ENCODE peak calls at places on chromosomes 1 and 21, in seven cellular contexts. O is hepatocyte, L is A549, T is osteocyte, V is glutamatergic neuron, I is WTC11, A is left ventricle myocardium inferior. G is an unnamed sample.
A peak's percentile ranks its signal among the peaks of the same experiment; 100 is the strongest.

GRCh38 chr1:42469727-42470126 is 6.6 kb downstream of the CCDC30 start:
- DNase-seq in T (no peak), A (no peak), V (no peak), I (no peak), L (no peak), O (no peak), G (no peak)

GRCh38 chr1:51519857-51520699 is 1.0 kb upstream of the EPS15 start:
- DNase-seq in O (peak; percentile 56), A (no peak), V (no peak), I (no peak), T (no peak), L (no peak), G (no peak)

GRCh38 chr1:208919371-208919770 is 664.1 kb upstream of the CAMK1G start:
- DNase-seq in V (no peak), I (no peak), L (no peak), A (no peak), T (no peak), O (no peak), G (no peak)

GRCh38 chr21:21345296-21345695 is 347.1 kb downstream of the NCAM2 start:
- DNase-seq in A (no peak), V (no peak), L (no peak), I (no peak), T (no peak), O (no peak), G (no peak)

GRCh38 chr1:204150702-204151561 is 912 bp downstream of the ETNK2 start:
- DNase-seq in T (no peak), A (no peak), O (no peak), V (peak; percentile 51), L (no peak), I (peak; percentile 43), G (no peak)

GRCh38 chr1:41455479-41456271 is 28.8 kb downstream of the EDN2 start:
- DNase-seq in I (no peak), T (peak; percentile 90), V (no peak), O (peak; percentile 65), A (peak; percentile 76), L (no peak), G (no peak)

GRCh38 chr1:235325854-235326253 is 2.1 kb downstream of the ARID4B start:
- DNase-seq in A (no peak), I (no peak), L (no peak), T (no peak), V (no peak), O (no peak), G (no peak)

GRCh38 chr1:27366113-27366410 is 699 bp downstream of the MAP3K6 start:
- DNase-seq in O (peak; percentile 87), V (peak; percentile 89), I (peak; percentile 91), A (peak; percentile 94), L (peak; percentile 78), T (peak; percentile 92), G (peak; percentile 74)

GRCh38 chr1:211606914-211607751 is 28.2 kb upstream of the SLC30A1 start:
- DNase-seq in A (peak; percentile 31), V (no peak), O (no peak), T (no peak), I (no peak), L (no peak), G (no peak)

GRCh38 chr1:210726621-210727020 is 397.9 kb downstream of the HHAT start:
- DNase-seq in A (no peak), L (no peak), T (no peak), I (peak; percentile 74), V (no peak), O (peak; percentile 33), G (peak; percentile 35)

GRCh38 chr1:59433440-59433813 is 136.5 kb downstream of the FGGY start:
- DNase-seq in L (no peak), I (no peak), A (no peak), T (no peak), O (no peak), V (no peak), G (no peak)

GRCh38 chr1:117842408-117843170 is 86.8 kb downstream of the GDAP2 start:
- DNase-seq in A (no peak), I (peak; percentile 64), T (no peak), V (no peak), L (no peak), O (no peak), G (no peak)

GRCh38 chr1:183932412-183932811 is 105.1 kb downstream of the COLGALT2 start:
- DNase-seq in L (no peak), V (no peak), T (no peak), A (peak; percentile 88), O (peak; percentile 55), I (no peak), G (no peak)

GRCh38 chr1:200708769-200709168 is 29.9 kb upstream of the CAMSAP2 start:
- DNase-seq in L (peak; percentile 46), A (no peak), T (no peak), I (no peak), V (no peak), O (no peak), G (no peak)

GRCh38 chr1:181618559-181618958 is 135.2 kb downstream of the CACNA1E start:
- DNase-seq in L (no peak), I (no peak), V (no peak), O (no peak), A (no peak), T (no peak), G (no peak)

GRCh38 chr1:24987424-24987823 is 57.3 kb upstream of the RUNX3 start:
- DNase-seq in O (no peak), L (no peak), V (no peak), A (no peak), T (no peak), I (no peak), G (no peak)

GRCh38 chr1:56534252-56534651 is 45.1 kb downstream of the PLPP3 start:
- DNase-seq in O (no peak), I (no peak), L (no peak), A (no peak), T (no peak), V (no peak), G (no peak)

GRCh38 chr1:25520446-25521061 is 22.9 kb upstream of the LDLRAP1 start:
- DNase-seq in L (peak; percentile 52), O (peak; percentile 80), A (peak; percentile 62), T (no peak), I (peak; percentile 66), V (peak; percentile 64), G (peak; percentile 53)

GRCh38 chr1:20978413-20978812 is 191.3 kb upstream of the HP1BP3 start:
- DNase-seq in I (no peak), L (no peak), A (no peak), V (no peak), O (no peak), T (no peak), G (no peak)

GRCh38 chr1:12244078-12244477 is 14.2 kb downstream of the VPS13D start:
- DNase-seq in L (peak; percentile 9), I (peak; percentile 25), O (no peak), T (no peak), A (no peak), V (no peak), G (no peak)
- TF ChIP-seq CTCF in L (peak; percentile 15), I (peak; percentile 23), O (peak; percentile 13), T (peak; percentile 39), A (peak; percentile 33), V (peak; percentile 37), G (no peak)

GRCh38 chr1:11629184-11629583 is 25.0 kb downstream of the FBXO2 start:
- DNase-seq in O (no peak), A (no peak), L (no peak), T (no peak), I (no peak), V (no peak), G (no peak)

GRCh38 chr1:11634759-11635158 is 19.5 kb downstream of the FBXO2 start:
- DNase-seq in L (no peak), V (no peak), T (no peak), I (no peak), A (no peak), O (no peak), G (no peak)

GRCh38 chr1:11629626-11630025 is 24.6 kb downstream of the FBXO2 start:
- DNase-seq in T (no peak), V (peak; percentile 64), L (no peak), I (no peak), A (no peak), O (no peak), G (no peak)

GRCh38 chr1:11623702-11624101 is 30.5 kb downstream of the FBXO2 start:
- DNase-seq in O (no peak), T (no peak), L (no peak), A (no peak), I (no peak), V (no peak), G (no peak)

DNA sequence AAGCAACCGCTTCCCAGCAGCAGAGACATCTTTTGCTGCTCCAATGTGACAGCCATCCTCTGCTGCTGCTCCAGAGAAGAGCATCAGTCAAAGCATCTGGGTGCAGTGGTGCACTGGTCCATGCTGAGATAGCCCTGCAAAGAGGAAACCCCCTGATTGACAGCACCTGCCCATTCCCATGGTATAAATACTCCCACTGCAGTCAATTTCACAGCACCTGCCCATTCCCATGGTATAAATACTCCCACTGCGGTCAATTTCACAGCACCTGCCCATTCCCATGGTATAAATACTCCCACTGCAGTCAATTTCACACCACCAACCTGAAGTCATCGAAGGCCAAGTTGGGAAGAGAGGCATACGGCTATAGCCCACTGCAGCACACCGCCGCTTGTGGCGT is 25.5 kb downstream of the FBXO2 start:
- DNase-seq in T (no peak), I (no peak), A (no peak), L (no peak), V (no peak), O (no peak), G (no peak)
- TF ChIP-seq CTCF in T (no peak), I (no peak), A (no peak), L (no peak), V (no peak), O (no peak), G (no peak)

DNA sequence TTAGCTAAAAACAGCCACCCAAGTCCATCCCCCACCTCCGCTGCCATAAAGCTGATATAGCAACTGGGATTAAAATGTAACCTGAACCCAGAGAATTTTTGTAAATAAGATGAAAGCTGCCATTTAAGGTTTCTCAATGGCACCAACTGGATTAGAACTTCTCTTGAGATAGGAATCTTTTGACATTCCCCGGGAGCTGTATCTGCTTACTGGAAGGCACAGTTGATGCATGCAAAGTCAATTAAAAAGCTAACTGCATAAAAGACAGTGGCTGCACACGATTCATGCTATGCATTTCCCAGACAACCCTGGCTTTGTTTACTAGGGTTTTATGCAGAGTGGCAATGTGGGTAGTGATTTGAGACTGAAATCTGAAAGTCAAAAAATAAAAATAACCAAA is 394.9 kb upstream of the LYPLAL1 start:
- DNase-seq in O (no peak), I (no peak), V (no peak), L (no peak), A (no peak), T (no peak), G (no peak)
- TF ChIP-seq CTCF in O (no peak), I (no peak), V (no peak), L (no peak), A (no peak), T (no peak), G (no peak)

DNA sequence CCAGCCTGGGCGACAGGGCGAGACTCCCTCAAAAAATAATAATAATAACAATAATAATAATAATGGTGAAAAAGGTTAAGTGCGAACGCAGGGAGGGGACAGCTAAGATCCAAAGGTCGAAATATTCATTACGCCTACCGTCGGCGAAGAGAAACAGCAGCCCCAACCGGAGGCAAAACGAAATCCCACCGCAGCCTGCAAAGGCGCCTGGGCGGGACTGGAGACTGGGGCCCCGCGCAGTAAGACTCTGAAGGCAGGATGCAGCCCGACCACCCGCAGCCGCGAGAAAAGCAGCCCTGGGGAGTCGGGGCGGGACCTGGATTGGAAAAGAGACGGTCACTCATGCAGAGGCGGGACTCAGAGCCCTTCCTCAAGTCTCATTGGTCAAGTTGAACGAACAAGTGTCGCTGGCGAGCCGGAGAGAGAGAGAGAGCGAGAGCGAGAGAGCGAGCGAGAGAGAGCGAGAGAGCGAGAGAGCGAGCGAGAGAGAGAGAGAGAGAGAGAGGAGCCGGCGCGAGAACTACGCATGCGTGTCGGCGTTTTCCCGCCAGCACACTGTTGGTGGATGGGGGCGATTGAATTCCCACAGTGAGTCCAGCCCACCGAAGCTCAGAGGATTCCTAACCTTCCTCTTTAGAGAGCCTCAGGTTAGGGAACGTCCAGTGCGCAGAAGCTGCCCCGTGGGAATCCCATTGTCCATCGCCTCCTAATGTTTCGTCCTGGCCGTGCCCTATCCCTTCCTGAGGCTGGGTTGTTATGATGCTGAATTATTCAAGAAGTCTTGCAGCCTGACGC is 10.7 kb downstream of the ENTREP3 start:
- DNase-seq in O (peak; percentile 98), V (peak; percentile 98), T (peak; percentile 99), I (peak; percentile 96), A (peak; percentile 97), L (peak; percentile 99), G (peak; percentile 96)
- TF ChIP-seq CTCF in O (peak; percentile 63), V (peak; percentile 28), T (peak; percentile 36), I (no peak), A (peak; percentile 39), L (no peak), G (no peak)